ENCODE peak calls at places on chromosomes 5 and 9, in four cellular contexts. One of them, this sample, is unnamed. For H3K4me1, the result is how much of the 10 kb centered on the place peaks cover.

GRCh38 chr9:134403682-134404301 is 77.5 kb downstream of the RXRA start:
- DNase-seq in left ventricle myocardium inferior: peak
- DNase-seq in cardiac muscle cell: peak
- DNase-seq in neural progenitor cell: no peak
- DNase-seq in this sample: peak

GRCh38 chr9:37623267-37623666 is 27.5 kb upstream of the FRMPD1 start:
- DNase-seq in left ventricle myocardium inferior: no peak
- DNase-seq in cardiac muscle cell: no peak
- DNase-seq in neural progenitor cell: no peak
- DNase-seq in this sample: no peak

GRCh38 chr9:130975932-130976841 is 32.8 kb upstream of the LAMC3 start:
- DNase-seq in left ventricle myocardium inferior: no peak
- DNase-seq in cardiac muscle cell: no peak
- DNase-seq in neural progenitor cell: no peak
- DNase-seq in this sample: no peak

GRCh38 chr5:78295035-78295961 is 800 bp upstream of the AP3B1 start:
- DNase-seq in left ventricle myocardium inferior: peak
- DNase-seq in cardiac muscle cell: peak
- DNase-seq in neural progenitor cell: peak
- DNase-seq in this sample: peak

GRCh38 chr5:27702339-27702820 is 664.0 kb upstream of the CDH9 start:
- DNase-seq in left ventricle myocardium inferior: no peak
- DNase-seq in cardiac muscle cell: peak
- DNase-seq in neural progenitor cell: peak
- DNase-seq in this sample: no peak

GRCh38 chr9:94097788-94098413 is 13.6 kb downstream of the PTPDC1 start:
- DNase-seq in left ventricle myocardium inferior: no peak
- DNase-seq in cardiac muscle cell: peak
- DNase-seq in neural progenitor cell: no peak
- DNase-seq in this sample: no peak

GRCh38 chr5:77230727-77231469 is 20.4 kb downstream of the PDE8B start:
- DNase-seq in left ventricle myocardium inferior: no peak
- DNase-seq in cardiac muscle cell: no peak
- DNase-seq in neural progenitor cell: peak
- DNase-seq in this sample: no peak

GRCh38 chr9:84761137-84761808 is 91.7 kb downstream of the NTRK2 start:
- DNase-seq in left ventricle myocardium inferior: no peak
- DNase-seq in cardiac muscle cell: no peak
- DNase-seq in neural progenitor cell: no peak
- DNase-seq in this sample: no peak

GRCh38 chr5:25862276-25862675 is 1176.1 kb downstream of the CDH9 start:
- DNase-seq in left ventricle myocardium inferior: no peak
- DNase-seq in cardiac muscle cell: no peak
- DNase-seq in neural progenitor cell: no peak
- DNase-seq in this sample: no peak

GRCh38 chr5:118825226-118825625 is 163.1 kb downstream of the DTWD2 start:
- DNase-seq in left ventricle myocardium inferior: no peak
- DNase-seq in cardiac muscle cell: no peak
- DNase-seq in neural progenitor cell: no peak
- DNase-seq in this sample: no peak

GRCh38 chr5:41414598-41414997 is 95.8 kb downstream of the PLCXD3 start:
- DNase-seq in left ventricle myocardium inferior: no peak
- DNase-seq in cardiac muscle cell: peak
- DNase-seq in neural progenitor cell: no peak
- DNase-seq in this sample: peak

GRCh38 chr5:124655943-124656459 is 90.4 kb downstream of the ZNF608 start:
- DNase-seq in left ventricle myocardium inferior: no peak
- DNase-seq in cardiac muscle cell: peak
- DNase-seq in neural progenitor cell: no peak
- DNase-seq in this sample: no peak

GRCh38 chr5:167514461-167514860 is 777.0 kb upstream of the WWC1 start:
- DNase-seq in left ventricle myocardium inferior: no peak
- DNase-seq in cardiac muscle cell: no peak
- DNase-seq in neural progenitor cell: no peak
- DNase-seq in this sample: no peak

GRCh38 chr5:151155149-151155776 is 2.3 kb downstream of the ANXA6 start:
- DNase-seq in left ventricle myocardium inferior: no peak
- DNase-seq in cardiac muscle cell: peak
- DNase-seq in neural progenitor cell: no peak
- DNase-seq in this sample: no peak

GRCh38 chr9:134396825-134397224 is 70.6 kb downstream of the RXRA start:
- DNase-seq in left ventricle myocardium inferior: no peak
- DNase-seq in cardiac muscle cell: no peak
- DNase-seq in neural progenitor cell: no peak
- DNase-seq in this sample: no peak

GRCh38 chr5:97735209-97735608 is 552.2 kb upstream of the RIOK2 start:
- DNase-seq in left ventricle myocardium inferior: no peak
- DNase-seq in cardiac muscle cell: peak
- DNase-seq in neural progenitor cell: no peak
- DNase-seq in this sample: no peak

GRCh38 chr9:78552802-78553201 is 255.9 kb downstream of the PSAT1 start:
- DNase-seq in left ventricle myocardium inferior: no peak
- DNase-seq in cardiac muscle cell: no peak
- DNase-seq in neural progenitor cell: no peak
- DNase-seq in this sample: no peak

GRCh38 chr5:163005949-163006348 is 431.4 kb upstream of the CCNG1 start:
- DNase-seq in left ventricle myocardium inferior: no peak
- DNase-seq in cardiac muscle cell: no peak
- DNase-seq in neural progenitor cell: no peak
- DNase-seq in this sample: no peak
- TF ChIP-seq CTCF in left ventricle myocardium inferior: no peak
- TF ChIP-seq CTCF in cardiac muscle cell: no peak
- TF ChIP-seq CTCF in neural progenitor cell: peak
- TF ChIP-seq CTCF in this sample: no peak

DNA sequence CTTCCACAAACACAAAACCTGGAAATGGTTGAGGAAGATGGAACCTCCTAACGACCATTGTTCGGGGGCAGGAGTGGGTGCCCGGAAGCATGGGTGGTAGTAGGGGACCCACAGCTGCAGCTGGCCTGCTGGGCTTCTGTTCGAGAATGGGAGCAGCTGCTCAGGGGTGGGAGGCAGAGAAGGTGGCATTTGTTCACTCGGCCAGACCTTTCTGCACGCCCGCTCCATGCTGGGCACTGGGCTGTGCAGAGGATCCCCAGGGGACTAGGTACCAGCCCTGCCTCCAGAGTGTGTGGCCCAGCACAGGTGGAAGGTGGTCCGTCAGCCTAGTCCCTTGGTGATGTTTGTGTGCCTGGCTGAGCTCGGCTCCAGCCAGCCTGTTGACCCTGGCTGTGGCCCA is 4.6 kb downstream of the N4BP3 start:
- DNase-seq in left ventricle myocardium inferior: no peak
- DNase-seq in cardiac muscle cell: no peak
- DNase-seq in neural progenitor cell: no peak
- DNase-seq in this sample: no peak
- H3K4me1 ChIP-seq in left ventricle myocardium inferior: half or more
- H3K4me1 ChIP-seq in cardiac muscle cell: under half
- H3K4me1 ChIP-seq in neural progenitor cell: under half
- H3K4me1 ChIP-seq in this sample: under half

DNA sequence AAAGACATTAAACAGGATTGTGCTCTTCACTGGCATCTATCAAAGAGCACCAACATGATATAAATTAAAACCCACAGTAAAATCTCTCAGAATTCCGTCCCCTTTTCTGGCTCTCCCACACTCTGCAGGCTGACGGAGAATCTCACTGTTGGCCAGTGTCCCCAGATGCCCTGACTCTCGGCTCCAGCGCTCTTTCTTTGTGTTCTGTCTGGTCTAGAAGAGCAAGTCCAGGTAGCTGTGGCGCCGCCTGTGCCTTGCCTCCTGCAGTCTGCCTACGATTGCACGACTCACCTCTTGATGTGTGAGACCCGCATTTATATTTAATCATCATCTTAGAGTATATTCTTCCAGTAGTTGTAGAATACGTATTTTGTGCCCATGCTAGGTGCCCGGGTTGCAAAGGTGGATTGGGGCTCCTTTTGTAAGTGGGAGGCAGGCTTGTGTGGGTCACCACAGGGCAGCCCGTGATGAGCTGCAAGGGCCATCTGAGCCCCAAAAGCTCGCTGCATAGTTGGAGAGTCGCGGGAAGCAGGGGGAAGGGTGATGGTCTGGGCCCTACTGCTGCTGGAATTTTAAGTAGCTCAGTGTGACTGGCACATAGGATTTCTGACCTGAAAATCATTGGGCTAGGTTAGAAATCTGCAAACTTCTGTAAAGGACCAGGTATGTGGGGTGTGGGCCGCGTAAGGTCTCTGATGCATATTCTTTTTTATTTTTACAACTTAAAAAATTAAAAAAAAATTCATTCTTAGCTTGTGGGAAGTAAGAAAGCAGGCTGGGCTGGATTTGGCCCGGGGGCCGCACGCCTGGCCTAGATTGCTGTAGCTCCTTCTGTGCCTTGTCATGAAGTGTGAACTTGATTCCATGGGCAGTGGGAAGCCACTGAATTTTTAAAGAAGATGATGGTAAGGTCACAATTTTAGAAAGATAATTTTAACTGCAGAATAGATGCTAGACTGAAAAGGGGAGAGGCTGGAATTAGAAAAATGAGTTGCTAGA is 55.8 kb downstream of the EHMT1 start:
- DNase-seq in left ventricle myocardium inferior: no peak
- DNase-seq in cardiac muscle cell: no peak
- DNase-seq in neural progenitor cell: peak
- DNase-seq in this sample: no peak
- TF ChIP-seq CTCF in left ventricle myocardium inferior: no peak
- TF ChIP-seq CTCF in cardiac muscle cell: no peak
- TF ChIP-seq CTCF in neural progenitor cell: no peak
- TF ChIP-seq CTCF in this sample: no peak

GRCh38 chr9:29945012-29945411 is 2371.7 kb upstream of the C9orf72 start:
- DNase-seq in left ventricle myocardium inferior: no peak
- DNase-seq in cardiac muscle cell: no peak
- DNase-seq in neural progenitor cell: no peak
- DNase-seq in this sample: no peak
- H3K4me1 ChIP-seq in left ventricle myocardium inferior: under half
- H3K4me1 ChIP-seq in cardiac muscle cell: under half
- H3K4me1 ChIP-seq in neural progenitor cell: under half
- H3K4me1 ChIP-seq in this sample: under half

GRCh38 chr5:142601432-142601831 is 84.5 kb downstream of the FGF1 start:
- DNase-seq in left ventricle myocardium inferior: no peak
- DNase-seq in cardiac muscle cell: no peak
- DNase-seq in neural progenitor cell: peak
- DNase-seq in this sample: no peak
- TF ChIP-seq CTCF in left ventricle myocardium inferior: peak
- TF ChIP-seq CTCF in cardiac muscle cell: no peak
- TF ChIP-seq CTCF in neural progenitor cell: peak
- TF ChIP-seq CTCF in this sample: no peak

GRCh38 chr9:33137781-33138264 is 29.3 kb downstream of the B4GALT1 start:
- DNase-seq in left ventricle myocardium inferior: no peak
- DNase-seq in cardiac muscle cell: no peak
- DNase-seq in neural progenitor cell: no peak
- DNase-seq in this sample: no peak
- H3K4me1 ChIP-seq in left ventricle myocardium inferior: half or more
- H3K4me1 ChIP-seq in cardiac muscle cell: under half
- H3K4me1 ChIP-seq in neural progenitor cell: under half
- H3K4me1 ChIP-seq in this sample: under half

GRCh38 chr5:174319551-174319950 is 274.0 kb downstream of the NSG2 start:
- DNase-seq in left ventricle myocardium inferior: no peak
- DNase-seq in cardiac muscle cell: no peak
- DNase-seq in neural progenitor cell: no peak
- DNase-seq in this sample: no peak
- TF ChIP-seq CTCF in left ventricle myocardium inferior: no peak
- TF ChIP-seq CTCF in cardiac muscle cell: no peak
- TF ChIP-seq CTCF in neural progenitor cell: no peak
- TF ChIP-seq CTCF in this sample: no peak

This sample was measured in uterus.